ENCODE peak calls at places on chromosome 19, in eight cellular contexts. One of them, this sample, is unnamed.
A peak's percentile ranks its signal among the peaks of the same experiment; 100 is the strongest.

GRCh38 chr19:2942928-2943640 is 1.7 kb downstream of the ZNF77 start:
- DNase-seq in left cardiac atrium: no peak
- DNase-seq in AML-193: no peak
- DNase-seq in GM03348: no peak
- DNase-seq in activated T-cell treated with anti-CD3 and anti-CD28 coated beads for 1 hour: no peak
- DNase-seq in caudate nucleus: no peak
- DNase-seq in activated gamma-delta T cell treated with anti-CD3 and anti-CD28 coated beads, Interleukin-2, amount 50 U/mL, for 16 hours: no peak
- DNase-seq in sciatic nerve: no peak
- DNase-seq in this sample: no peak

GRCh38 chr19:2118438-2118837 is 21.7 kb downstream of the IZUMO4 start:
- DNase-seq in caudate nucleus: no peak
- DNase-seq in activated T-cell treated with anti-CD3 and anti-CD28 coated beads for 1 hour: no peak
- DNase-seq in sciatic nerve: no peak
- DNase-seq in left cardiac atrium: no peak
- DNase-seq in GM03348: no peak
- DNase-seq in AML-193: no peak
- DNase-seq in activated gamma-delta T cell treated with anti-CD3 and anti-CD28 coated beads, Interleukin-2, amount 50 U/mL, for 16 hours: no peak
- DNase-seq in this sample: no peak

GRCh38 chr19:55600336-55601028 is 394 bp downstream of the ZNF524 start:
- DNase-seq in activated gamma-delta T cell treated with anti-CD3 and anti-CD28 coated beads, Interleukin-2, amount 50 U/mL, for 16 hours: peak; percentile 51
- DNase-seq in caudate nucleus: peak; percentile 88
- DNase-seq in activated T-cell treated with anti-CD3 and anti-CD28 coated beads for 1 hour: no peak
- DNase-seq in sciatic nerve: peak; percentile 82
- DNase-seq in GM03348: peak; percentile 65
- DNase-seq in AML-193: peak; percentile 44
- DNase-seq in left cardiac atrium: peak; percentile 80
- DNase-seq in this sample: no peak

GRCh38 chr19:15282311-15282705 is 50.0 kb downstream of the BRD4 start:
- DNase-seq in activated T-cell treated with anti-CD3 and anti-CD28 coated beads for 1 hour: no peak
- DNase-seq in caudate nucleus: no peak
- DNase-seq in activated gamma-delta T cell treated with anti-CD3 and anti-CD28 coated beads, Interleukin-2, amount 50 U/mL, for 16 hours: no peak
- DNase-seq in GM03348: no peak
- DNase-seq in AML-193: no peak
- DNase-seq in left cardiac atrium: no peak
- DNase-seq in sciatic nerve: no peak
- DNase-seq in this sample: no peak

GRCh38 chr19:19338082-19338481 is 17.5 kb downstream of the MAU2 start:
- DNase-seq in GM03348: no peak
- DNase-seq in AML-193: no peak
- DNase-seq in left cardiac atrium: no peak
- DNase-seq in sciatic nerve: no peak
- DNase-seq in activated T-cell treated with anti-CD3 and anti-CD28 coated beads for 1 hour: no peak
- DNase-seq in caudate nucleus: no peak
- DNase-seq in activated gamma-delta T cell treated with anti-CD3 and anti-CD28 coated beads, Interleukin-2, amount 50 U/mL, for 16 hours: no peak
- DNase-seq in this sample: no peak

GRCh38 chr19:32642771-32643170 is 32.2 kb downstream of the ANKRD27 start:
- DNase-seq in left cardiac atrium: no peak
- DNase-seq in AML-193: no peak
- DNase-seq in sciatic nerve: no peak
- DNase-seq in activated gamma-delta T cell treated with anti-CD3 and anti-CD28 coated beads, Interleukin-2, amount 50 U/mL, for 16 hours: peak; percentile 52
- DNase-seq in caudate nucleus: no peak
- DNase-seq in GM03348: no peak
- DNase-seq in activated T-cell treated with anti-CD3 and anti-CD28 coated beads for 1 hour: peak; percentile 34
- DNase-seq in this sample: no peak

GRCh38 chr19:46471116-46471733 is at the start of gene PNMA8A:
- DNase-seq in sciatic nerve: peak; percentile 82
- DNase-seq in activated T-cell treated with anti-CD3 and anti-CD28 coated beads for 1 hour: no peak
- DNase-seq in activated gamma-delta T cell treated with anti-CD3 and anti-CD28 coated beads, Interleukin-2, amount 50 U/mL, for 16 hours: no peak
- DNase-seq in caudate nucleus: peak; percentile 83
- DNase-seq in AML-193: no peak
- DNase-seq in left cardiac atrium: peak; percentile 88
- DNase-seq in GM03348: peak; percentile 89
- DNase-seq in this sample: peak; percentile 62

GRCh38 chr19:38990949-38991697 is 15.6 kb upstream of the FBXO17 start:
- DNase-seq in activated T-cell treated with anti-CD3 and anti-CD28 coated beads for 1 hour: no peak
- DNase-seq in GM03348: peak; percentile 18
- DNase-seq in sciatic nerve: no peak
- DNase-seq in activated gamma-delta T cell treated with anti-CD3 and anti-CD28 coated beads, Interleukin-2, amount 50 U/mL, for 16 hours: no peak
- DNase-seq in caudate nucleus: no peak
- DNase-seq in left cardiac atrium: no peak
- DNase-seq in AML-193: no peak
- DNase-seq in this sample: peak; percentile 45

GRCh38 chr19:10286803-10287737 is at the start of gene ICAM4:
- DNase-seq in activated T-cell treated with anti-CD3 and anti-CD28 coated beads for 1 hour: no peak
- DNase-seq in activated gamma-delta T cell treated with anti-CD3 and anti-CD28 coated beads, Interleukin-2, amount 50 U/mL, for 16 hours: no peak
- DNase-seq in GM03348: no peak
- DNase-seq in left cardiac atrium: peak; percentile 91
- DNase-seq in caudate nucleus: no peak
- DNase-seq in AML-193: peak; percentile 71
- DNase-seq in sciatic nerve: no peak
- DNase-seq in this sample: peak; percentile 88

GRCh38 chr19:42942187-42942789 is 5.3 kb upstream of the PSG7 start:
- DNase-seq in sciatic nerve: no peak
- DNase-seq in activated gamma-delta T cell treated with anti-CD3 and anti-CD28 coated beads, Interleukin-2, amount 50 U/mL, for 16 hours: no peak
- DNase-seq in GM03348: peak; percentile 11
- DNase-seq in caudate nucleus: no peak
- DNase-seq in activated T-cell treated with anti-CD3 and anti-CD28 coated beads for 1 hour: no peak
- DNase-seq in left cardiac atrium: no peak
- DNase-seq in AML-193: no peak
- DNase-seq in this sample: no peak

GRCh38 chr19:16577531-16578052 is 5.4 kb upstream of the SLC35E1 start:
- DNase-seq in GM03348: no peak
- DNase-seq in left cardiac atrium: no peak
- DNase-seq in activated T-cell treated with anti-CD3 and anti-CD28 coated beads for 1 hour: no peak
- DNase-seq in AML-193: no peak
- DNase-seq in caudate nucleus: no peak
- DNase-seq in sciatic nerve: no peak
- DNase-seq in activated gamma-delta T cell treated with anti-CD3 and anti-CD28 coated beads, Interleukin-2, amount 50 U/mL, for 16 hours: no peak
- DNase-seq in this sample: no peak

GRCh38 chr19:49058592-49058991 is 1.0 kb upstream of the CGB7 start:
- DNase-seq in caudate nucleus: no peak
- DNase-seq in GM03348: peak; percentile 67
- DNase-seq in activated T-cell treated with anti-CD3 and anti-CD28 coated beads for 1 hour: no peak
- DNase-seq in left cardiac atrium: no peak
- DNase-seq in sciatic nerve: no peak
- DNase-seq in activated gamma-delta T cell treated with anti-CD3 and anti-CD28 coated beads, Interleukin-2, amount 50 U/mL, for 16 hours: no peak
- DNase-seq in AML-193: no peak
- DNase-seq in this sample: no peak

GRCh38 chr19:27770095-27770494 is 1442.9 kb downstream of the UQCRFS1 start:
- DNase-seq in GM03348: no peak
- DNase-seq in sciatic nerve: no peak
- DNase-seq in caudate nucleus: no peak
- DNase-seq in activated T-cell treated with anti-CD3 and anti-CD28 coated beads for 1 hour: no peak
- DNase-seq in left cardiac atrium: no peak
- DNase-seq in AML-193: no peak
- DNase-seq in activated gamma-delta T cell treated with anti-CD3 and anti-CD28 coated beads, Interleukin-2, amount 50 U/mL, for 16 hours: no peak
- DNase-seq in this sample: no peak

GRCh38 chr19:18543814-18544475 is 572 bp upstream of the FKBP8 start:
- DNase-seq in activated gamma-delta T cell treated with anti-CD3 and anti-CD28 coated beads, Interleukin-2, amount 50 U/mL, for 16 hours: peak; percentile 44
- DNase-seq in left cardiac atrium: no peak
- DNase-seq in AML-193: peak; percentile 86
- DNase-seq in caudate nucleus: peak; percentile 34
- DNase-seq in activated T-cell treated with anti-CD3 and anti-CD28 coated beads for 1 hour: peak; percentile 52
- DNase-seq in sciatic nerve: no peak
- DNase-seq in GM03348: peak; percentile 72
- DNase-seq in this sample: peak; percentile 73

GRCh38 chr19:35031072-35031881 is 1.0 kb downstream of the SCN1B start:
- DNase-seq in GM03348: peak; percentile 76
- DNase-seq in left cardiac atrium: no peak
- DNase-seq in caudate nucleus: peak; percentile 60
- DNase-seq in activated gamma-delta T cell treated with anti-CD3 and anti-CD28 coated beads, Interleukin-2, amount 50 U/mL, for 16 hours: no peak
- DNase-seq in sciatic nerve: no peak
- DNase-seq in AML-193: no peak
- DNase-seq in activated T-cell treated with anti-CD3 and anti-CD28 coated beads for 1 hour: no peak
- DNase-seq in this sample: no peak

GRCh38 chr19:3653081-3653795 is 26.6 kb upstream of the CACTIN start:
- DNase-seq in GM03348: no peak
- DNase-seq in activated gamma-delta T cell treated with anti-CD3 and anti-CD28 coated beads, Interleukin-2, amount 50 U/mL, for 16 hours: no peak
- DNase-seq in left cardiac atrium: no peak
- DNase-seq in caudate nucleus: no peak
- DNase-seq in sciatic nerve: no peak
- DNase-seq in AML-193: no peak
- DNase-seq in activated T-cell treated with anti-CD3 and anti-CD28 coated beads for 1 hour: no peak
- DNase-seq in this sample: no peak

GRCh38 chr19:48102870-48103751 is 7.5 kb downstream of the PLA2G4C start:
- DNase-seq in left cardiac atrium: no peak
- DNase-seq in activated T-cell treated with anti-CD3 and anti-CD28 coated beads for 1 hour: peak; percentile 14
- DNase-seq in activated gamma-delta T cell treated with anti-CD3 and anti-CD28 coated beads, Interleukin-2, amount 50 U/mL, for 16 hours: no peak
- DNase-seq in AML-193: peak; percentile 12
- DNase-seq in GM03348: peak; percentile 67
- DNase-seq in sciatic nerve: no peak
- DNase-seq in caudate nucleus: no peak
- DNase-seq in this sample: no peak

GRCh38 chr19:7172794-7173193 is 103.3 kb downstream of the ZNF557 start:
- DNase-seq in activated T-cell treated with anti-CD3 and anti-CD28 coated beads for 1 hour: no peak
- DNase-seq in AML-193: no peak
- DNase-seq in caudate nucleus: no peak
- DNase-seq in sciatic nerve: no peak
- DNase-seq in GM03348: no peak
- DNase-seq in activated gamma-delta T cell treated with anti-CD3 and anti-CD28 coated beads, Interleukin-2, amount 50 U/mL, for 16 hours: no peak
- DNase-seq in left cardiac atrium: no peak
- DNase-seq in this sample: no peak

GRCh38 chr19:4866595-4867424 is 657 bp downstream of the PLIN3 start:
- DNase-seq in activated gamma-delta T cell treated with anti-CD3 and anti-CD28 coated beads, Interleukin-2, amount 50 U/mL, for 16 hours: peak; percentile 34
- DNase-seq in activated T-cell treated with anti-CD3 and anti-CD28 coated beads for 1 hour: peak; percentile 30
- DNase-seq in caudate nucleus: no peak
- DNase-seq in left cardiac atrium: peak; percentile 75
- DNase-seq in GM03348: peak; percentile 76
- DNase-seq in AML-193: peak; percentile 38
- DNase-seq in sciatic nerve: peak; percentile 83
- DNase-seq in this sample: peak; percentile 84

GRCh38 chr19:18893573-18894253 is 2.2 kb downstream of the CERS1 start:
- DNase-seq in left cardiac atrium: no peak
- DNase-seq in activated T-cell treated with anti-CD3 and anti-CD28 coated beads for 1 hour: no peak
- DNase-seq in activated gamma-delta T cell treated with anti-CD3 and anti-CD28 coated beads, Interleukin-2, amount 50 U/mL, for 16 hours: no peak
- DNase-seq in sciatic nerve: no peak
- DNase-seq in caudate nucleus: no peak
- DNase-seq in AML-193: no peak
- DNase-seq in GM03348: no peak
- DNase-seq in this sample: no peak

GRCh38 chr19:13978306-13978705 is 26.0 kb downstream of the DCAF15 start:
- DNase-seq in sciatic nerve: peak; percentile 85
- DNase-seq in left cardiac atrium: peak; percentile 92
- DNase-seq in AML-193: no peak
- DNase-seq in activated T-cell treated with anti-CD3 and anti-CD28 coated beads for 1 hour: no peak
- DNase-seq in activated gamma-delta T cell treated with anti-CD3 and anti-CD28 coated beads, Interleukin-2, amount 50 U/mL, for 16 hours: no peak
- DNase-seq in GM03348: peak; percentile 57
- DNase-seq in caudate nucleus: peak; percentile 29
- DNase-seq in this sample: peak; percentile 86

GRCh38 chr19:16714702-16715294 is 4.8 kb upstream of the NWD1 start:
- DNase-seq in AML-193: peak; percentile 45
- DNase-seq in caudate nucleus: peak; percentile 5
- DNase-seq in activated T-cell treated with anti-CD3 and anti-CD28 coated beads for 1 hour: peak; percentile 32
- DNase-seq in left cardiac atrium: peak; percentile 60
- DNase-seq in GM03348: peak; percentile 69
- DNase-seq in activated gamma-delta T cell treated with anti-CD3 and anti-CD28 coated beads, Interleukin-2, amount 50 U/mL, for 16 hours: peak; percentile 27
- DNase-seq in sciatic nerve: peak; percentile 65
- DNase-seq in this sample: peak; percentile 67

GRCh38 chr19:42081584-42082258 is 5.8 kb downstream of the ZNF574 start:
- DNase-seq in activated T-cell treated with anti-CD3 and anti-CD28 coated beads for 1 hour: no peak
- DNase-seq in left cardiac atrium: no peak
- DNase-seq in AML-193: peak; percentile 37
- DNase-seq in caudate nucleus: no peak
- DNase-seq in GM03348: peak; percentile 72
- DNase-seq in activated gamma-delta T cell treated with anti-CD3 and anti-CD28 coated beads, Interleukin-2, amount 50 U/mL, for 16 hours: no peak
- DNase-seq in sciatic nerve: no peak
- DNase-seq in this sample: no peak

GRCh38 chr19:13507053-13507611 is 853 bp upstream of the CACNA1A start:
- DNase-seq in GM03348: peak; percentile 38
- DNase-seq in caudate nucleus: peak; percentile 24
- DNase-seq in sciatic nerve: no peak
- DNase-seq in activated T-cell treated with anti-CD3 and anti-CD28 coated beads for 1 hour: no peak
- DNase-seq in left cardiac atrium: no peak
- DNase-seq in AML-193: no peak
- DNase-seq in activated gamma-delta T cell treated with anti-CD3 and anti-CD28 coated beads, Interleukin-2, amount 50 U/mL, for 16 hours: no peak
- DNase-seq in this sample: no peak

GRCh38 chr19:39470724-39471339 is 9.8 kb upstream of the TIMM50 start:
- DNase-seq in left cardiac atrium: no peak
- DNase-seq in activated T-cell treated with anti-CD3 and anti-CD28 coated beads for 1 hour: no peak
- DNase-seq in activated gamma-delta T cell treated with anti-CD3 and anti-CD28 coated beads, Interleukin-2, amount 50 U/mL, for 16 hours: no peak
- DNase-seq in AML-193: no peak
- DNase-seq in sciatic nerve: no peak
- DNase-seq in caudate nucleus: no peak
- DNase-seq in GM03348: no peak
- DNase-seq in this sample: no peak

GRCh38 chr19:48480476-48481190 is 11.5 kb downstream of the CYTH2 start:
- DNase-seq in AML-193: no peak
- DNase-seq in caudate nucleus: peak; percentile 63
- DNase-seq in activated T-cell treated with anti-CD3 and anti-CD28 coated beads for 1 hour: peak; percentile 51
- DNase-seq in sciatic nerve: peak; percentile 77
- DNase-seq in left cardiac atrium: peak; percentile 68
- DNase-seq in GM03348: peak; percentile 57
- DNase-seq in activated gamma-delta T cell treated with anti-CD3 and anti-CD28 coated beads, Interleukin-2, amount 50 U/mL, for 16 hours: peak; percentile 31
- DNase-seq in this sample: no peak

GRCh38 chr19:15538774-15539173 is 30.4 kb downstream of the CYP4F22 start:
- DNase-seq in AML-193: no peak
- DNase-seq in caudate nucleus: no peak
- DNase-seq in GM03348: no peak
- DNase-seq in activated T-cell treated with anti-CD3 and anti-CD28 coated beads for 1 hour: no peak
- DNase-seq in activated gamma-delta T cell treated with anti-CD3 and anti-CD28 coated beads, Interleukin-2, amount 50 U/mL, for 16 hours: no peak
- DNase-seq in left cardiac atrium: no peak
- DNase-seq in sciatic nerve: no peak
- DNase-seq in this sample: no peak

GRCh38 chr19:45947926-45948325 is 25.7 kb downstream of the NOVA2 start:
- DNase-seq in sciatic nerve: no peak
- DNase-seq in activated T-cell treated with anti-CD3 and anti-CD28 coated beads for 1 hour: no peak
- DNase-seq in AML-193: no peak
- DNase-seq in left cardiac atrium: no peak
- DNase-seq in GM03348: no peak
- DNase-seq in activated gamma-delta T cell treated with anti-CD3 and anti-CD28 coated beads, Interleukin-2, amount 50 U/mL, for 16 hours: no peak
- DNase-seq in caudate nucleus: no peak
- DNase-seq in this sample: no peak

GRCh38 chr19:48318286-48318987 is 6.9 kb upstream of the EMP3 start:
- DNase-seq in activated T-cell treated with anti-CD3 and anti-CD28 coated beads for 1 hour: no peak
- DNase-seq in sciatic nerve: no peak
- DNase-seq in GM03348: no peak
- DNase-seq in caudate nucleus: no peak
- DNase-seq in left cardiac atrium: no peak
- DNase-seq in activated gamma-delta T cell treated with anti-CD3 and anti-CD28 coated beads, Interleukin-2, amount 50 U/mL, for 16 hours: no peak
- DNase-seq in AML-193: no peak
- DNase-seq in this sample: no peak

GRCh38 chr19:35363001-35363590 is 4.8 kb downstream of the FFAR3 start:
- DNase-seq in caudate nucleus: no peak
- DNase-seq in AML-193: no peak
- DNase-seq in left cardiac atrium: no peak
- DNase-seq in sciatic nerve: no peak
- DNase-seq in activated gamma-delta T cell treated with anti-CD3 and anti-CD28 coated beads, Interleukin-2, amount 50 U/mL, for 16 hours: no peak
- DNase-seq in activated T-cell treated with anti-CD3 and anti-CD28 coated beads for 1 hour: no peak
- DNase-seq in GM03348: no peak
- DNase-seq in this sample: no peak

GRCh38 chr19:38784224-38784623 is 4.8 kb upstream of the LGALS7B start:
- DNase-seq in sciatic nerve: no peak
- DNase-seq in left cardiac atrium: no peak
- DNase-seq in caudate nucleus: no peak
- DNase-seq in activated gamma-delta T cell treated with anti-CD3 and anti-CD28 coated beads, Interleukin-2, amount 50 U/mL, for 16 hours: no peak
- DNase-seq in activated T-cell treated with anti-CD3 and anti-CD28 coated beads for 1 hour: no peak
- DNase-seq in AML-193: no peak
- DNase-seq in GM03348: no peak
- DNase-seq in this sample: no peak

GRCh38 chr19:3098515-3099346 is 4.6 kb downstream of the GNA11 start:
- DNase-seq in GM03348: peak; percentile 77
- DNase-seq in sciatic nerve: no peak
- DNase-seq in activated T-cell treated with anti-CD3 and anti-CD28 coated beads for 1 hour: no peak
- DNase-seq in caudate nucleus: no peak
- DNase-seq in left cardiac atrium: peak; percentile 87
- DNase-seq in AML-193: no peak
- DNase-seq in activated gamma-delta T cell treated with anti-CD3 and anti-CD28 coated beads, Interleukin-2, amount 50 U/mL, for 16 hours: no peak
- DNase-seq in this sample: peak; percentile 74

GRCh38 chr19:49691243-49692101 is 556 bp downstream of the CPT1C start:
- DNase-seq in AML-193: no peak
- DNase-seq in GM03348: peak; percentile 88
- DNase-seq in caudate nucleus: peak; percentile 69
- DNase-seq in activated gamma-delta T cell treated with anti-CD3 and anti-CD28 coated beads, Interleukin-2, amount 50 U/mL, for 16 hours: no peak
- DNase-seq in left cardiac atrium: peak; percentile 75
- DNase-seq in activated T-cell treated with anti-CD3 and anti-CD28 coated beads for 1 hour: no peak
- DNase-seq in sciatic nerve: peak; percentile 74
- DNase-seq in this sample: peak; percentile 58

GRCh38 chr19:20472854-20473253 is 92.7 kb downstream of the ZNF737 start:
- DNase-seq in caudate nucleus: no peak
- DNase-seq in left cardiac atrium: no peak
- DNase-seq in sciatic nerve: no peak
- DNase-seq in AML-193: no peak
- DNase-seq in GM03348: no peak
- DNase-seq in activated gamma-delta T cell treated with anti-CD3 and anti-CD28 coated beads, Interleukin-2, amount 50 U/mL, for 16 hours: no peak
- DNase-seq in activated T-cell treated with anti-CD3 and anti-CD28 coated beads for 1 hour: no peak
- DNase-seq in this sample: peak; percentile 41

This sample was measured in lower lobe of right lung.